ENCODE peak calls at places on chromosomes 1 and 21, in six cellular contexts. One of them, this sample, is unnamed.

GRCh38 chr1:240107058-240107684 is 15.5 kb downstream of the FMN2 start:
- DNase-seq in neural progenitor cell: no peak
- DNase-seq in upper lobe of right lung: no peak
- DNase-seq in spleen: no peak
- DNase-seq in kidney epithelial cell: peak; percentile 61
- DNase-seq in A549: no peak
- DNase-seq in this sample: peak; percentile 69

GRCh38 chr1:31855038-31855845 is 39.4 kb upstream of the SPOCD1 start:
- DNase-seq in upper lobe of right lung: no peak
- DNase-seq in kidney epithelial cell: no peak
- DNase-seq in A549: no peak
- DNase-seq in spleen: no peak
- DNase-seq in neural progenitor cell: no peak
- DNase-seq in this sample: peak; percentile 75

GRCh38 chr1:94306521-94306920 is 69.1 kb upstream of the ARHGAP29 start:
- DNase-seq in kidney epithelial cell: no peak
- DNase-seq in A549: no peak
- DNase-seq in spleen: no peak
- DNase-seq in upper lobe of right lung: no peak
- DNase-seq in neural progenitor cell: no peak
- DNase-seq in this sample: no peak

GRCh38 chr1:67850611-67851075 is 17.4 kb upstream of the GNG12 start:
- DNase-seq in spleen: no peak
- DNase-seq in kidney epithelial cell: peak; percentile 85
- DNase-seq in upper lobe of right lung: peak; percentile 81
- DNase-seq in neural progenitor cell: no peak
- DNase-seq in A549: peak; percentile 55
- DNase-seq in this sample: peak; percentile 94

GRCh38 chr1:18069903-18070302 is 37.7 kb upstream of the IGSF21 start:
- DNase-seq in spleen: no peak
- DNase-seq in A549: no peak
- DNase-seq in kidney epithelial cell: no peak
- DNase-seq in neural progenitor cell: no peak
- DNase-seq in upper lobe of right lung: no peak
- DNase-seq in this sample: no peak

GRCh38 chr1:171142451-171143121 is 42.5 kb upstream of the FMO2 start:
- DNase-seq in A549: no peak
- DNase-seq in neural progenitor cell: peak; percentile 45
- DNase-seq in kidney epithelial cell: no peak
- DNase-seq in upper lobe of right lung: no peak
- DNase-seq in spleen: no peak
- DNase-seq in this sample: peak; percentile 87

GRCh38 chr1:145871994-145872411 is 13.1 kb upstream of the PIAS3 start:
- DNase-seq in kidney epithelial cell: no peak
- DNase-seq in A549: no peak
- DNase-seq in neural progenitor cell: peak; percentile 48
- DNase-seq in upper lobe of right lung: peak; percentile 74
- DNase-seq in spleen: peak; percentile 91
- DNase-seq in this sample: peak; percentile 75

GRCh38 chr1:211332036-211332616 is 5.5 kb downstream of the TRAF5 start:
- DNase-seq in upper lobe of right lung: no peak
- DNase-seq in A549: no peak
- DNase-seq in spleen: peak; percentile 33
- DNase-seq in kidney epithelial cell: no peak
- DNase-seq in neural progenitor cell: no peak
- DNase-seq in this sample: no peak

GRCh38 chr1:216184281-216184680 is 239.0 kb downstream of the USH2A start:
- DNase-seq in upper lobe of right lung: no peak
- DNase-seq in kidney epithelial cell: no peak
- DNase-seq in spleen: no peak
- DNase-seq in neural progenitor cell: no peak
- DNase-seq in A549: no peak
- DNase-seq in this sample: peak; percentile 10

GRCh38 chr21:44024895-44025353 is 12.8 kb downstream of the TRAPPC10 start:
- DNase-seq in spleen: no peak
- DNase-seq in kidney epithelial cell: no peak
- DNase-seq in upper lobe of right lung: no peak
- DNase-seq in neural progenitor cell: peak; percentile 31
- DNase-seq in A549: no peak
- DNase-seq in this sample: peak; percentile 30

GRCh38 chr1:89259283-89259971 is 13.2 kb downstream of the GBP5 start:
- DNase-seq in upper lobe of right lung: peak; percentile 49
- DNase-seq in kidney epithelial cell: no peak
- DNase-seq in spleen: peak; percentile 81
- DNase-seq in neural progenitor cell: no peak
- DNase-seq in A549: no peak
- DNase-seq in this sample: no peak

GRCh38 chr21:32807717-32808380 is 36.3 kb upstream of the PAXBP1 start:
- DNase-seq in neural progenitor cell: peak; percentile 37
- DNase-seq in upper lobe of right lung: no peak
- DNase-seq in A549: no peak
- DNase-seq in kidney epithelial cell: no peak
- DNase-seq in spleen: no peak
- DNase-seq in this sample: no peak

GRCh38 chr1:182164273-182164672 is 102.8 kb upstream of the ZNF648 start:
- DNase-seq in spleen: no peak
- DNase-seq in kidney epithelial cell: no peak
- DNase-seq in neural progenitor cell: no peak
- DNase-seq in A549: no peak
- DNase-seq in upper lobe of right lung: no peak
- DNase-seq in this sample: no peak

GRCh38 chr1:244174922-244175521 is 123.9 kb downstream of the ZBTB18 start:
- DNase-seq in spleen: no peak
- DNase-seq in A549: no peak
- DNase-seq in kidney epithelial cell: no peak
- DNase-seq in neural progenitor cell: no peak
- DNase-seq in upper lobe of right lung: no peak
- DNase-seq in this sample: no peak
- TF ChIP-seq CTCF in spleen: no peak
- TF ChIP-seq CTCF in A549: no peak
- TF ChIP-seq CTCF in kidney epithelial cell: no peak
- TF ChIP-seq CTCF in neural progenitor cell: no peak
- TF ChIP-seq CTCF in upper lobe of right lung: no peak
- TF ChIP-seq CTCF in this sample: no peak

GRCh38 chr1:39109653-39110052 is 83.5 kb downstream of the NDUFS5 start:
- DNase-seq in kidney epithelial cell: no peak
- DNase-seq in spleen: no peak
- DNase-seq in neural progenitor cell: no peak
- DNase-seq in upper lobe of right lung: no peak
- DNase-seq in A549: no peak
- DNase-seq in this sample: no peak
- H3K4me3 ChIP-seq in kidney epithelial cell: no peak overlapping the region
- H3K4me3 ChIP-seq in spleen: no peak overlapping the region
- H3K4me3 ChIP-seq in neural progenitor cell: no peak overlapping the region
- H3K4me3 ChIP-seq in upper lobe of right lung: no peak overlapping the region
- H3K4me3 ChIP-seq in A549: no peak overlapping the region
- H3K4me3 ChIP-seq in this sample: no peak overlapping the region

GRCh38 chr1:115041654-115042053 is 12.0 kb downstream of the TSHB start:
- DNase-seq in spleen: no peak
- DNase-seq in neural progenitor cell: peak; percentile 53
- DNase-seq in A549: no peak
- DNase-seq in kidney epithelial cell: no peak
- DNase-seq in upper lobe of right lung: no peak
- DNase-seq in this sample: no peak

GRCh38 chr1:115035652-115036051 is 6.0 kb downstream of the TSHB start:
- DNase-seq in neural progenitor cell: no peak
- DNase-seq in A549: no peak
- DNase-seq in upper lobe of right lung: no peak
- DNase-seq in kidney epithelial cell: no peak
- DNase-seq in spleen: no peak
- DNase-seq in this sample: no peak

GRCh38 chr1:115036814-115037535 is 7.3 kb downstream of the TSHB start:
- DNase-seq in spleen: no peak
- DNase-seq in upper lobe of right lung: no peak
- DNase-seq in kidney epithelial cell: no peak
- DNase-seq in neural progenitor cell: no peak
- DNase-seq in A549: no peak
- DNase-seq in this sample: no peak

DNA sequence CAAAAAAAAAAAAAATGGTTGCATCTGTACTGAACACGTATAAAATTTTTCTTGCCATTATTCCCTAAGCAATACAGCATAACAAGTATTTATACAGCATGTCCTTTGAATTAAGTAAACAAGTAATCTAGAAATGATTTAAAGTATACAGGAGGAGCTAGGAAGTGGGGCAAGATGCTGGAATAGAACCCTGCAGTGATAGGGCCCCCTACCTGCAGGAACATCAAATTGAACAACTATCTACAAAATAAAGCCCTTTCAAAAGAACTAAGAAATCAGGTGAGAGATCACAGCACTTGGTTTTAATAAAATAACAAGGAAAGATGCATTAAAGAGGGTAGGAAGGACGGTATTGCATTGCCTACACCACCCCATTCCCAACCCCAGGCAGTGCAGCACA is 10.9 kb downstream of the TSHB start:
- DNase-seq in neural progenitor cell: no peak
- DNase-seq in spleen: no peak
- DNase-seq in kidney epithelial cell: no peak
- DNase-seq in upper lobe of right lung: no peak
- DNase-seq in A549: no peak
- DNase-seq in this sample: no peak
- TF ChIP-seq CTCF in neural progenitor cell: peak; percentile 28
- TF ChIP-seq CTCF in spleen: no peak
- TF ChIP-seq CTCF in kidney epithelial cell: no peak
- TF ChIP-seq CTCF in upper lobe of right lung: no peak
- TF ChIP-seq CTCF in A549: no peak
- TF ChIP-seq CTCF in this sample: no peak

GRCh38 chr1:110524311-110525249 is 5.6 kb upstream of the KCNA10 start:
- DNase-seq in spleen: no peak
- DNase-seq in A549: peak; percentile 29
- DNase-seq in kidney epithelial cell: peak; percentile 2
- DNase-seq in neural progenitor cell: peak; percentile 83
- DNase-seq in upper lobe of right lung: no peak
- DNase-seq in this sample: peak; percentile 60
- H3K4me3 ChIP-seq in spleen: peak overlapping the region; percentile 42
- H3K4me3 ChIP-seq in A549: no peak overlapping the region
- H3K4me3 ChIP-seq in kidney epithelial cell: no peak overlapping the region
- H3K4me3 ChIP-seq in neural progenitor cell: no peak overlapping the region
- H3K4me3 ChIP-seq in upper lobe of right lung: no peak overlapping the region
- H3K4me3 ChIP-seq in this sample: no peak overlapping the region

DNA sequence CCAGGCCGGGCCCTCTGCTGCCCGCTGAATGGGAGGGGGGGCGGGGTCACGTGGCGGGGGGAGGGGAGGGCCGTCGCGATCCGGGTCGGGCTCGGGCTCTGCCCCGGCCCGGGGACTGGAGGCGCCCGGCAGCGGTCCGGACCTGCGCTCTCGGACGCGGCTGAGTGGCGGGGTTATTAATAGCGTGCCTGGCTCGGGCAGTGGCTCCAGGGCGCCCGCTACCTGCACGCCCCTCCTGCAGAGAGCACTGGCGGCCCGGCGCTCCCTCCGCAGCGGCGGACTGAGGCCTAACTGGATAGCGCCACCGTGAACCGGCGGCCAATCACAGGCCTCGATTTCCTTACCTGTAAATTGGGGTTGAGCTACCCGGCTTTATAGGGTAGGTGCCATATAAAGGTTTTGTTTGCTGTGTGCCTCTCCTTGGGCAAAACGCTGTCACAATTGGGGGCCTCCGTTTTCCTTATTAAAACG is 28.0 kb downstream of the AHDC1 start:
- DNase-seq in A549: peak; percentile 45
- DNase-seq in upper lobe of right lung: peak; percentile 90
- DNase-seq in neural progenitor cell: peak; percentile 83
- DNase-seq in spleen: peak; percentile 87
- DNase-seq in kidney epithelial cell: no peak
- DNase-seq in this sample: peak; percentile 66
- TF ChIP-seq CTCF in A549: no peak
- TF ChIP-seq CTCF in upper lobe of right lung: no peak
- TF ChIP-seq CTCF in neural progenitor cell: peak; percentile 15
- TF ChIP-seq CTCF in spleen: no peak
- TF ChIP-seq CTCF in kidney epithelial cell: peak; percentile 20
- TF ChIP-seq CTCF in this sample: no peak

GRCh38 chr21:45572231-45572630 is 30.0 kb upstream of the SLC19A1 start:
- DNase-seq in A549: no peak
- DNase-seq in spleen: peak; percentile 37
- DNase-seq in neural progenitor cell: no peak
- DNase-seq in kidney epithelial cell: no peak
- DNase-seq in upper lobe of right lung: no peak
- DNase-seq in this sample: no peak
- H3K4me3 ChIP-seq in A549: no peak overlapping the region
- H3K4me3 ChIP-seq in spleen: no peak overlapping the region
- H3K4me3 ChIP-seq in neural progenitor cell: no peak overlapping the region
- H3K4me3 ChIP-seq in kidney epithelial cell: no peak overlapping the region
- H3K4me3 ChIP-seq in upper lobe of right lung: no peak overlapping the region
- H3K4me3 ChIP-seq in this sample: no peak overlapping the region

GRCh38 chr1:3702990-3703728 is 49.1 kb upstream of the CCDC27 start:
- DNase-seq in kidney epithelial cell: no peak
- DNase-seq in spleen: no peak
- DNase-seq in A549: no peak
- DNase-seq in neural progenitor cell: peak; percentile 62
- DNase-seq in upper lobe of right lung: no peak
- DNase-seq in this sample: no peak
- TF ChIP-seq CTCF in kidney epithelial cell: no peak
- TF ChIP-seq CTCF in spleen: no peak
- TF ChIP-seq CTCF in A549: no peak
- TF ChIP-seq CTCF in neural progenitor cell: peak; percentile 34
- TF ChIP-seq CTCF in upper lobe of right lung: no peak
- TF ChIP-seq CTCF in this sample: no peak

GRCh38 chr1:180468311-180468710 is 34.1 kb downstream of the ACBD6 start:
- DNase-seq in spleen: no peak
- DNase-seq in kidney epithelial cell: no peak
- DNase-seq in neural progenitor cell: no peak
- DNase-seq in upper lobe of right lung: no peak
- DNase-seq in A549: no peak
- DNase-seq in this sample: no peak
- H3K4me3 ChIP-seq in spleen: no peak overlapping the region
- H3K4me3 ChIP-seq in kidney epithelial cell: no peak overlapping the region
- H3K4me3 ChIP-seq in neural progenitor cell: no peak overlapping the region
- H3K4me3 ChIP-seq in upper lobe of right lung: no peak overlapping the region
- H3K4me3 ChIP-seq in A549: no peak overlapping the region
- H3K4me3 ChIP-seq in this sample: no peak overlapping the region